ENCODE peak calls at places on chromosomes 3 and 15, in five cellular contexts. K is non-pigmented ciliary epithelial cell; J is NCI-H1694; I is activated CD8-positive, alpha-beta T cell treated with anti-CD3 and anti-CD28 coated beads, Interleukin-2, amount 10 ng/mL, durations not matched to agents 7 days and 5 days; P is HuH-7.5. Q is an unnamed sample.

GRCh38 chr3:99925584-99925983 is 107.9 kb downstream of the CMSS1 start:
- DNase-seq in K (no peak), P (no peak), I (no peak), J (no peak), Q (no peak)

GRCh38 chr3:130473416-130473815 is 43.6 kb upstream of the COL6A6 start:
- DNase-seq in J (no peak), K (no peak), P (no peak), I (no peak), Q (no peak)

GRCh38 chr15:32683906-32684584 is 33.8 kb upstream of the GREM1 start:
- DNase-seq in J (no peak), I (no peak), K (peak), P (no peak), Q (no peak)

GRCh38 chr3:159532577-159532976 is 456.1 kb upstream of the IL12A start:
- DNase-seq in K (no peak), J (no peak), I (no peak), P (no peak), Q (no peak)

GRCh38 chr3:132595036-132595435 is 2.0 kb upstream of the ACKR4 start:
- DNase-seq in I (no peak), J (no peak), K (peak), P (no peak), Q (no peak)

GRCh38 chr15:99967841-99968371 is 234.7 kb upstream of the LYSMD4 start:
- DNase-seq in K (no peak), P (no peak), J (no peak), I (no peak), Q (no peak)

GRCh38 chr15:89419370-89419984 is 76.9 kb downstream of the RHCG start:
- DNase-seq in J (no peak), I (peak), K (no peak), P (peak), Q (no peak)

GRCh38 chr3:102544741-102545140 is 109.9 kb downstream of the ZPLD1 start:
- DNase-seq in P (no peak), I (no peak), K (no peak), J (no peak), Q (no peak)

GRCh38 chr3:16427309-16427965 is 86.1 kb downstream of the RFTN1 start:
- DNase-seq in P (no peak), J (no peak), I (no peak), K (peak), Q (no peak)

GRCh38 chr3:157493627-157494550 is 9.3 kb downstream of the VEPH1 start:
- DNase-seq in P (no peak), J (peak), I (no peak), K (no peak), Q (peak)

GRCh38 chr3:49454898-49455681 is 15.0 kb upstream of the DAG1 start:
- DNase-seq in K (no peak), I (no peak), J (no peak), P (no peak), Q (no peak)

GRCh38 chr3:159775372-159775961 is 213.2 kb upstream of the IL12A start:
- DNase-seq in K (no peak), I (no peak), P (no peak), J (no peak), Q (peak)

GRCh38 chr3:9915252-9916141 is 1.4 kb upstream of the IL17RC start:
- DNase-seq in J (no peak), K (no peak), P (peak), I (peak), Q (no peak)

GRCh38 chr3:184262166-184262926 is 993 bp upstream of the CAMK2N2 start:
- DNase-seq in I (no peak), P (peak), J (peak), K (no peak), Q (peak)

GRCh38 chr3:40309925-40310635 is 573 bp downstream of the EIF1B start:
- DNase-seq in P (peak), J (no peak), I (peak), K (no peak), Q (no peak)

GRCh38 chr3:71016141-71016845 is 567.2 kb downstream of the FOXP1 start:
- DNase-seq in J (no peak), I (no peak), P (no peak), K (no peak), Q (no peak)

GRCh38 chr3:197555281-197556261 is at the start of gene BDH1:
- DNase-seq in K (no peak), J (no peak), I (peak), P (no peak), Q (peak)

GRCh38 chr15:55791576-55792400 is 48.8 kb upstream of the PRTG start:
- DNase-seq in J (no peak), P (no peak), I (no peak), K (no peak), Q (no peak)

GRCh38 chr15:33320017-33320416 is 9.2 kb downstream of the RYR3 start:
- DNase-seq in P (no peak), I (no peak), J (no peak), K (no peak), Q (no peak)

GRCh38 chr3:15630646-15631350 is 29.3 kb downstream of the BTD start:
- DNase-seq in J (no peak), I (no peak), P (no peak), K (no peak), Q (no peak)

GRCh38 chr15:91941871-91942270 is 88.4 kb downstream of the SLCO3A1 start:
- DNase-seq in J (peak), P (no peak), I (no peak), K (no peak), Q (no peak)